ENCODE peak calls at places on chromosomes 11 and 22, in four cellular contexts. E, C, I and D are unnamed samples.

GRCh38 chr11:126483796-126484195 is 128.3 kb downstream of the ST3GAL4 start:
- DNase-seq in I (no peak), C (no peak), E (no peak), D (no peak)

GRCh38 chr11:118783724-118784495 is 7.1 kb downstream of the DDX6 start:
- DNase-seq in E (no peak), I (no peak), C (no peak), D (no peak)

GRCh38 chr11:69654660-69655478 is 13.9 kb downstream of the CCND1 start:
- DNase-seq in I (no peak), C (no peak), E (no peak), D (no peak)

GRCh38 chr22:43042101-43042780 is 27.3 kb upstream of the PACSIN2 start:
- DNase-seq in C (no peak), E (no peak), I (peak), D (no peak)

GRCh38 chr22:41240377-41241132 is at the start of gene CHADL:
- DNase-seq in I (no peak), C (no peak), E (no peak), D (no peak)

GRCh38 chr11:99098751-99099150 is 78.0 kb downstream of the CNTN5 start:
- DNase-seq in E (no peak), I (no peak), C (no peak), D (no peak)

GRCh38 chr11:71433648-71434450 is 14.3 kb downstream of the DHCR7 start:
- DNase-seq in E (no peak), C (no peak), I (no peak), D (no peak)

GRCh38 chr22:44816141-44816540 is 63.8 kb downstream of the ARHGAP8 start:
- DNase-seq in I (no peak), C (no peak), E (no peak), D (no peak)

GRCh38 chr11:69486773-69487266 is 5.4 kb downstream of the LINC01488 start:
- DNase-seq in I (no peak), C (no peak), E (no peak), D (no peak)

GRCh38 chr11:123286761-123287160 is 91.7 kb upstream of the CLMP start:
- DNase-seq in C (no peak), I (no peak), E (no peak), D (no peak)

GRCh38 chr11:30917859-30918478 is 331.8 kb upstream of the MPPED2 start:
- DNase-seq in E (peak), C (no peak), I (peak), D (peak)

GRCh38 chr11:119671048-119671447 is 58.0 kb downstream of the NECTIN1 start:
- DNase-seq in C (no peak), I (no peak), E (no peak), D (no peak)

GRCh38 chr11:35893796-35894475 is 49.9 kb upstream of the LDLRAD3 start:
- DNase-seq in C (no peak), E (no peak), I (peak), D (peak)

GRCh38 chr11:104164028-104164520 is at the start of gene PDGFD:
- DNase-seq in E (peak), I (peak), C (no peak), D (peak)

GRCh38 chr11:92269021-92269420 is 44.4 kb downstream of the FAT3 start:
- DNase-seq in I (peak), E (no peak), C (no peak), D (peak)

GRCh38 chr11:66289548-66290331 is 797 bp upstream of the YIF1A start:
- DNase-seq in C (peak), E (peak), I (no peak), D (no peak)

GRCh38 chr11:92342034-92342433 is 117.4 kb downstream of the FAT3 start:
- DNase-seq in I (no peak), E (no peak), C (no peak), D (no peak)

GRCh38 chr22:22802346-22802970 is 85.2 kb upstream of the IGLL5 start:
- DNase-seq in C (peak), E (peak), I (no peak), D (no peak)

GRCh38 chr11:479311-479710 is 27.7 kb downstream of the RNH1 start:
- DNase-seq in E (no peak), C (no peak), I (no peak), D (no peak)

GRCh38 chr11:67510023-67510345 is 2.0 kb upstream of the CDK2AP2 start:
- DNase-seq in I (no peak), C (no peak), E (no peak), D (no peak)

GRCh38 chr22:31088233-31088986 is 7.3 kb downstream of the SMTN start:
- DNase-seq in E (no peak), C (no peak), I (no peak), D (no peak)

GRCh38 chr22:39384750-39385480 is 14.7 kb upstream of the TAB1 start:
- DNase-seq in I (no peak), C (no peak), E (peak), D (no peak)

GRCh38 chr22:42399315-42400271 is 32.6 kb downstream of the NFAM1 start:
- DNase-seq in E (peak), C (no peak), I (no peak), D (no peak)

GRCh38 chr11:45147017-45147728 is 734 bp downstream of the PRDM11 start:
- DNase-seq in E (peak), C (peak), I (peak), D (peak)

GRCh38 chr11:69526453-69526810 is 45.0 kb downstream of the LINC01488 start:
- DNase-seq in I (no peak), C (no peak), E (no peak), D (no peak)

GRCh38 chr11:125423247-125423849 is 72.7 kb downstream of the FEZ1 start:
- DNase-seq in C (no peak), E (peak), I (no peak), D (no peak)

GRCh38 chr11:117300301-117300700 is 9.2 kb downstream of the BACE1-AS start:
- DNase-seq in C (no peak), E (no peak), I (no peak), D (no peak)

GRCh38 chr22:26170112-26170492 is 840 bp downstream of the SEZ6L start:
- DNase-seq in E (no peak), I (no peak), C (no peak), D (no peak)

GRCh38 chr11:123233978-123234340 is 38.9 kb upstream of the CLMP start:
- DNase-seq in C (no peak), E (no peak), I (no peak), D (no peak)

GRCh38 chr11:76288166-76288978 is 82.1 kb upstream of the WNT11 start:
- DNase-seq in I (no peak), E (peak), C (no peak), D (no peak)

GRCh38 chr11:10623797-10624761 is 55.6 kb upstream of the LYVE1 start:
- DNase-seq in C (no peak), E (peak), I (no peak), D (peak)

DNA sequence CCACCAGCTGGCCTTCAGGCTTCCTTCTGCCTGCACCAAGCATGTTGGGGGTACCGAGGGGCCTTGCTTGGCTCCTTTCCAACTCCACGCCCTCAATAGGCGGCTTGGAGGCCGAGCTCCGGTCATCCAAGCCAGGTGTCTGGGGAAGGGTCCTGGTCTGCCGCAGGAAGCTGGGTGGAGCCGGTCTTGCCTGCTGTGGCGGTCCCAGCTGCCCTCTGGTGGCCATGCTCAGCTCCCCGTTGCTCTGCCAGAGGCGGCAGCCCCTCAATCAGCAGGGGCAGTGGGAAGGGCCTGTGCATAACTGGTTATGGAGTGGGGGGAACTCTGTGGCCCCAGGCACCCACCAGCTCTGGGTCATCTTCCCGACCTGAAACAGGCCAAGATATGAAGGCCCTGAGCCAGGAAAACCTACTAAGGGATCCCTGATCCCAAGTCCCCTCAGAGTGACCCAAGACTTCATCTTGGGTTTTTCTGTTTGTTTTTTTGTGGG is 3.2 kb downstream of the ARVCF start:
- DNase-seq in C (no peak), I (no peak), E (peak), D (no peak)
- TF ChIP-seq CTCF in C (no peak), I (peak), E (peak), D (peak)

DNA sequence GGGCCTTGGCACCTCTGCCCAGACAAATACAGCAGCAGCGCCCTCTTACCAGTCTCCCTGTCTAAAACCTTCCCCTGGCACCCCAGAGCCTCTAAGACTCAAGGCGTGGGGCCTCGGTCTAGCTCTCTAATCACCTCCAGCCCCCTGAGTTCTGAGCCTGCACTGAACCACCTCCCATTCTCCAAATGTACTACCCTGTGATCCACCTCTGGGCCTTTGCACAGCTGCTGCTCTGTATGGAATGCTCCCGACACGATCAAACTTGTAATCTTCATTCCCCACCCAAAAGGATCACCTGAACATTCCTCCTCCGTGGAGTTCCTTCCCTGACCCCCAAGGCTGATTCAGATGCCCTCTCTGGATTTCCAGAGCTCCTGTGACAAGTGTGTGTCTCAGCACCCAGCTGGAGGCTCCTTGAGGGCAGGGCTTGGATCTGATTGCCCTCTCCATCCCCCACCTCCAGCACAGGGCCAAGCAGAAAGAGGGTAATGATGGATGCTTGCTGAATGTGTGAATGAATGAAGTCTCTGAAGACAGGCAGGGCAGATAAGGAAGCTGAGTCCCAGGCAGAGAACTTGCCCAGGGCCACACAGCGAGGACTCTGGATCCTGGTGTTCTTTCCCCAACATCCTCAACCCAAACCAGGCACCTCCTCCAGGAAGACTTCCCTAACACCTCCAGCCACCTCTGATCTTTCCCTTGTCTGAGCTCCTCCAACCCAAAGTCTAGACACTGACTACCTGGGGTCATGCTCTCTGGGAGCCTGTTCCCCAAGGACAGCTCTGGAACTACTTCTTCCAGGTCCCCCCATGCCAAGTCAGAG is 18.3 kb downstream of the STARD10 start:
- DNase-seq in E (no peak), C (no peak), I (no peak), D (no peak)
- H3K27ac ChIP-seq in E (no peak), C (no peak), I (no peak), D (no peak)

DNA sequence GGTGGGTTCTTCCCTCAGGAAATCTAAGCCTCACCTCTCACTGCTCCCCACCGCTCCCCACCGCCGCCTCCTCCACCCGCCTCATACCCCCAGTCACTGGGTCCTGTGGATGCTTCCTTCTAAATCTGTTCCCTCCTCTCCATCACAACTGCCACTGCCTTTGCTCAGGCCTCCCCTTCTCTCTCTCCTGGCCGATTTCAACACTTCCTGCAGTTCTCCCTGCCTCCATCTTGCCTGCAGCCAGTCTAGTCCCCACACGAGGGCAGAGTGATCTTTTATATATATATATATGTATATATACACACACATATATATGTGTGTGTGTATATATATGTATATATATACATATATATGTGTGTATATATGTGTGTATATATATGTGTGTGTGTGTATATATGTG is 27.8 kb downstream of the CREB3L1 start:
- DNase-seq in C (no peak), E (peak), I (no peak), D (no peak)
- TF ChIP-seq CTCF in C (no peak), E (peak), I (peak), D (no peak)

GRCh38 chr11:21892696-21893095 is 300.2 kb upstream of the ANO5 start:
- DNase-seq in E (no peak), I (no peak), C (no peak), D (no peak)

GRCh38 chr11:21894492-21894891 is 298.4 kb upstream of the ANO5 start:
- DNase-seq in I (no peak), C (no peak), E (no peak), D (no peak)

GRCh38 chr11:21893468-21893867 is 299.4 kb upstream of the ANO5 start:
- DNase-seq in C (no peak), I (no peak), E (no peak), D (no peak)

GRCh38 chr11:21883354-21883753 is 309.5 kb upstream of the ANO5 start:
- DNase-seq in I (no peak), E (no peak), C (no peak), D (no peak)

GRCh38 chr11:21888814-21889213 is 304.1 kb upstream of the ANO5 start:
- DNase-seq in E (no peak), I (no peak), C (no peak), D (no peak)
- H3K27ac ChIP-seq in E (no peak), I (no peak), C (no peak), D (no peak)

DNA sequence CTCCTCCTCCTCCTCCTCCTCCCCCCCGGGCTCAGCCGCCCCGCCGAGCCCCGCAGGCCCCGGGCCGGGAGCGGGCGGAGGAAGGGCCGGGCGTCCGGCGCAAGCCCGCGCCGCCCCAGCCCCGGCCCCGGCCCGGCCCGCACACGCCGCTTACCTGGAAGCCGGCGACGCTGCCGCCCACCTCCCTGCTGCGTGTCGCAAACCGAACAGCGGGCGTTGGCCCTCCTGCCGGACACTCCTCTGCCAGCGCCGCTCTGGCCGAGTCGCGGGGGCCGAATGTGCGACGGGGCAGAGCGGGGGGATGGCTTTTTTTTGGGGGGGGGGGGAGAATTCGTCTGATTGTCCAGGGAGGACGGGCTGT is 1.1 kb downstream of the IGF2 start:
- DNase-seq in E (no peak), I (no peak), C (no peak), D (no peak)
- TF ChIP-seq CTCF in E (no peak), I (no peak), C (no peak), D (no peak)